ENCODE peak calls at places on chromosomes 13 and 19, in four cellular contexts. S is GM12878, V is K562, U is SK-N-SH. E is an unnamed sample. For H3K9me3, the result is how much of the 10 kb centered on the place peaks cover.

GRCh38 chr13:76350399-76350798 is 535.8 kb downstream of the KCTD12 start:
- DNase-seq in V (no peak), U (no peak), S (no peak), E (no peak)

GRCh38 chr13:109157275-109157674 is 527.9 kb downstream of the MYO16 start:
- DNase-seq in V (no peak), S (no peak), U (no peak), E (no peak)

GRCh38 chr13:28583661-28584091 is 75.3 kb upstream of the POMP start:
- DNase-seq in V (peak), S (no peak), U (peak), E (no peak)

GRCh38 chr13:76516013-76516412 is 370.2 kb downstream of the KCTD12 start:
- DNase-seq in U (no peak), S (no peak), V (no peak), E (no peak)

GRCh38 chr19:55078996-55079395 is 3.3 kb downstream of the EPS8L1 start:
- DNase-seq in S (no peak), U (no peak), V (no peak), E (no peak)

GRCh38 chr13:34076943-34077703 is 259.2 kb downstream of the RFC3 start:
- DNase-seq in U (peak), S (no peak), V (no peak), E (peak)

GRCh38 chr19:40807147-40808020 is 8.4 kb downstream of the EGLN2 start:
- DNase-seq in S (no peak), V (no peak), U (no peak), E (no peak)

GRCh38 chr19:23203841-23204344 is 46.3 kb downstream of the ZNF724 start:
- DNase-seq in U (no peak), S (no peak), V (peak), E (no peak)

GRCh38 chr13:66048888-66049287 is 1181.2 kb downstream of the PCDH9 start:
- DNase-seq in V (no peak), S (no peak), U (no peak), E (no peak)

GRCh38 chr13:25732146-25732865 is 319.5 kb downstream of the SHISA2 start:
- DNase-seq in U (no peak), S (no peak), V (no peak), E (no peak)

GRCh38 chr13:49403966-49404365 is 39.9 kb downstream of the CAB39L start:
- DNase-seq in S (no peak), U (no peak), V (no peak), E (no peak)

GRCh38 chr13:98143601-98144500 is 957 bp downstream of the FARP1 start:
- DNase-seq in S (no peak), U (peak), V (no peak), E (no peak)

GRCh38 chr19:38644719-38645118 is 2.7 kb upstream of the ACTN4 start:
- DNase-seq in S (no peak), V (no peak), U (no peak), E (no peak)

GRCh38 chr13:40371531-40372125 is 294.8 kb downstream of the FOXO1 start:
- DNase-seq in S (no peak), V (no peak), U (no peak), E (no peak)

DNA sequence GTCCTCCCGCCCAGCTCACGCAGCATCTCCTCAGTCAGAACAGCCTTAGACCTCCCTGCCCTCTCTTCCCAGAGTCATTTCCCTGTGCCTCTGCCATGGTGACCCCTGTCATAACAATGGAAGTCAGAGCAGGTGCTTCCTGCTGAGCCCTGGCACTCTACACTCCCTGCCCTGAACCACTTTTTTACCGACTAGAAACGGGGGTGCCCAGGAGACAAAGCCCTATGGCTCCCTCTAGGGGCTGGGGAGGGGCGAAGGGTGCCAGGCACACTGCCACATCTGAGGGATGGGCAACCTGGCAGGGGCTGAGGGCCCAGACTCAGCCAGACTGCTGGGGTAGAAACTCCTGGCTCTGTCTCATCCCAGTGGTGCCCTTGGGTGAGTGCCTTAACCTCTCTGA is 16.4 kb downstream of the ZNF574 start:
- DNase-seq in V (peak), S (no peak), U (peak), E (no peak)
- TF ChIP-seq ZBTB33 in V (no peak), S (no peak), U (no peak), E (no peak)

GRCh38 chr19:37197768-37198167 is 12.6 kb downstream of the ZNF585B start:
- DNase-seq in S (no peak), U (no peak), V (no peak), E (no peak)
- TF ChIP-seq CTCF in S (no peak), U (no peak), V (no peak), E (no peak)

DNA sequence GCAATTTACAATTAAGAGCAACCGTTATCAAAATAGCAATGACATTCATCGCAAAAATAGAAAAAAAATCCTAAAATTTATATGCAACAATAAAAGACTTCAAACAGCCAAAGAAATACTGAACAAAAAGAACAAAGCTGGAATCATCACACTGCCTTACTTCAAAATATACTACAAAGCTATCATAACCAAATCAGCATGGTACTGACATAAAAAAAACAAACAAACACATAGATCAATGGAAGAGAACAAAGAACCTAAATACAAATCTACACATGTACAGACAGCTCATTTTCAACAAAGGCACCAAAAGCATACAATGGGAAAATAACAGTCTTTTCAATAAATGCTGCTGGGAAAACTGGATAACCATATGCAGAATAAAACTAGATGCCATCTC is 6.4 kb downstream of the ZNF562 start:
- DNase-seq in V (no peak), U (no peak), S (no peak), E (no peak)
- H3K9me3 ChIP-seq in V (under half), U (under half), S (under half), E (under half)

GRCh38 chr19:32317045-32317444 is 28.4 kb upstream of the ZNF507 start:
- DNase-seq in V (no peak), S (no peak), U (no peak), E (no peak)

GRCh38 chr19:32313866-32314265 is 31.5 kb upstream of the ZNF507 start:
- DNase-seq in V (no peak), U (no peak), S (no peak), E (no peak)

GRCh38 chr19:32322541-32322940 is 22.9 kb upstream of the ZNF507 start:
- DNase-seq in U (no peak), S (no peak), V (no peak), E (no peak)

GRCh38 chr19:32316034-32316433 is 29.4 kb upstream of the ZNF507 start:
- DNase-seq in V (peak), U (no peak), S (no peak), E (no peak)

GRCh38 chr19:32318884-32319520 is 26.4 kb upstream of the ZNF507 start:
- DNase-seq in U (peak), V (peak), S (no peak), E (peak)
- TF ChIP-seq ZBTB33 in U (no peak), V (no peak), S (no peak), E (no peak)

GRCh38 chr19:18112989-18113478 is 15.5 kb downstream of the MAST3 start:
- DNase-seq in U (peak), S (no peak), V (peak), E (peak)
- TF ChIP-seq CTCF in U (peak), S (peak), V (peak), E (peak)

GRCh38 chr19:22199171-22199570 is 2.4 kb upstream of the ZNF676 start:
- DNase-seq in V (no peak), U (no peak), S (no peak), E (no peak)
- H3K9me3 ChIP-seq in V (under half), U (under half), S (under half), E (under half)

GRCh38 chr13:51230473-51231105 is 8.4 kb downstream of the FAM124A start:
- DNase-seq in V (no peak), U (no peak), S (no peak), E (no peak)

GRCh38 chr13:51229141-51229540 is 6.9 kb downstream of the FAM124A start:
- DNase-seq in S (no peak), V (no peak), U (no peak), E (no peak)

GRCh38 chr13:51233117-51233826 is 11.1 kb downstream of the FAM124A start:
- DNase-seq in U (no peak), V (no peak), S (no peak), E (no peak)

GRCh38 chr13:51229731-51230130 is 7.5 kb downstream of the FAM124A start:
- DNase-seq in S (no peak), U (no peak), V (no peak), E (no peak)

DNA sequence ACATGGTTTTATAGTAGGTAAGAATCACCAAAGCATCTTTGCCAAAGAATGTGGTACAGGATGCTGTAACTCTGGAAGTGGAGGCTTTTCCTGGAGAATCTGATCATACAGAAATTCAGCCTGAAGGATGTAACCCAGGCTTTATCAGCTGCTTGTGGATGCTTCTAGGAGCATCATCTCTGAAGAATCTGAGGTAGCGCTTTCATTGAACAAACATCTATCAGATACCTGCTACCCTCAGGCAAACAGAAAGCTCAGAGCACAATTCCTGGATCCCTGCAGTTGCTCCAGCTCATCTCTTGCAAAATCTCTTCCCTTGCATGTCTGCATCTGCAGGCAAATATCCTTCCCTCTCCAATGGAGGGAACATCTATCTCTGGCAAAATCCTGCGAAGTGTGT is 9.3 kb downstream of the FAM124A start:
- DNase-seq in V (no peak), S (no peak), U (no peak), E (no peak)
- TF ChIP-seq ZBTB33 in V (no peak), S (no peak), U (no peak), E (no peak)

DNA sequence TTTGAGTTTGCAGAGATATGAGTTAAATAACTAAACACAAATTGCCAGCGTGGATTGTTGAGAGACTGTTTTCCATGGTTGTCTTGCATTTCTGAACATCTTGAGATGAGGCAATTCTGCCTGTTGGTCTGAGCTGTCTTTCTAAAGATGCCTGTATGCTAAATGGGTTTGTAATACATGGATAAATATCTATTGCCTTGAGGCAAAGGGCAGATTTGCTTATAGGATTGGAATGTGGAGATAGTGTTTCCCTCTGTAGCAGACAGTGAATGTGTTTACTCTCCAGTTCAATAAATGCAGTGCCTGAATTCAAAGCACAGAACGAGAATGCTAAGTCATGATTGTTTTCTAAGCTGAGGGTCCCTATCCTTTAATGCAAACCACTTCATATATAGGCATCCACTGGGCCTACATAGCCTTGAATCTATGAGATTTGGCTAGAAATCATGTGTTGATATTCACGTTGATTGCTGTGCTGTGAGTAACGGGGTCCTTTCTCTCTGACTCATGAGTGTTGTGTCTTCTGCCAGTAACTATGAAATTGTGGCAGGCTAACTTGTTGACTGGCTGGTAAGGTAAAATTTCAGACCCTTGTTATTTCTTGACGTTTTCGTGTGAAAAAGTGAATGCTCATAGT is 2554.8 kb downstream of the PCDH9 start:
- DNase-seq in U (no peak), S (no peak), V (no peak), E (no peak)
- TF ChIP-seq CTCF in U (no peak), S (no peak), V (no peak), E (no peak)

GRCh38 chr19:12345197-12345596 is 11.8 kb upstream of the ZNF563 start:
- DNase-seq in U (no peak), S (no peak), V (no peak), E (no peak)
- H3K9me3 ChIP-seq in U (under half), S (under half), V (under half), E (under half)